ENCODE peak calls at places on chromosomes 12 and 14, in seven cellular contexts. H is brain microvascular endothelial cell; E is H9; V is tibial artery; X is WERI-Rb-1; Z is thyroid gland; N is CD4-positive, alpha-beta T cell. C is an unnamed sample.

GRCh38 chr14:93047187-93047586 is 68.5 kb downstream of the ITPK1 start:
- DNase-seq in H (no peak), E (no peak), V (no peak), X (no peak), Z (no peak), N (no peak), C (no peak)

GRCh38 chr14:75430106-75430505 is 2.3 kb downstream of the JDP2 start:
- DNase-seq in H (no peak), E (peak), V (peak), X (no peak), Z (no peak), N (no peak), C (no peak)

GRCh38 chr14:53391631-53392030 is 238.5 kb upstream of the DDHD1 start:
- DNase-seq in H (peak), E (no peak), V (no peak), X (no peak), Z (no peak), N (no peak), C (peak)

GRCh38 chr14:74019743-74020142 is 594 bp downstream of the BBOF1 start:
- DNase-seq in H (peak), E (no peak), V (no peak), X (no peak), Z (peak), N (no peak), C (peak)

GRCh38 chr12:81558031-81558430 is 201.1 kb downstream of the PPFIA2 start:
- DNase-seq in H (peak), E (no peak), V (no peak), X (no peak), Z (no peak), N (no peak), C (peak)

GRCh38 chr14:54166049-54166950 is 209.7 kb upstream of the BMP4 start:
- DNase-seq in H (no peak), E (no peak), V (no peak), X (no peak), Z (no peak), N (no peak), C (no peak)

GRCh38 chr12:13945641-13946040 is 35.8 kb downstream of the GRIN2B start:
- DNase-seq in H (no peak), E (no peak), V (no peak), X (no peak), Z (no peak), N (no peak), C (no peak)

GRCh38 chr14:62947291-62947690 is 98.0 kb downstream of the KCNH5 start:
- DNase-seq in H (no peak), E (no peak), V (no peak), X (no peak), Z (no peak), N (no peak), C (no peak)

GRCh38 chr12:108629824-108630476 is 3.7 kb downstream of the SELPLG start:
- DNase-seq in H (peak), E (no peak), V (no peak), X (peak), Z (no peak), N (peak), C (peak)

GRCh38 chr14:95143813-95144620 is 13.3 kb downstream of the DICER1 start:
- DNase-seq in H (no peak), E (no peak), V (no peak), X (no peak), Z (no peak), N (no peak), C (no peak)

GRCh38 chr14:47917344-47917954 is 242.0 kb upstream of the MDGA2 start:
- DNase-seq in H (peak), E (peak), V (no peak), X (peak), Z (peak), N (no peak), C (peak)

GRCh38 chr12:79452906-79453305 is 237.9 kb downstream of the PAWR start:
- DNase-seq in H (no peak), E (no peak), V (no peak), X (no peak), Z (no peak), N (no peak), C (no peak)

GRCh38 chr14:75188520-75189267 is 12.3 kb upstream of the TMED10 start:
- DNase-seq in H (no peak), E (no peak), V (no peak), X (no peak), Z (no peak), N (no peak), C (no peak)

GRCh38 chr12:65184176-65184857 is 14.9 kb downstream of the LEMD3 start:
- DNase-seq in H (no peak), E (no peak), V (no peak), X (no peak), Z (no peak), N (no peak), C (no peak)

GRCh38 chr12:42481368-42481767 is 108.2 kb downstream of the PRICKLE1 start:
- DNase-seq in H (no peak), E (peak), V (no peak), X (no peak), Z (no peak), N (no peak), C (no peak)

GRCh38 chr12:57779736-57780135 is 2.9 kb upstream of the TSFM start:
- DNase-seq in H (no peak), E (no peak), V (no peak), X (no peak), Z (peak), N (no peak), C (no peak)

GRCh38 chr14:39228044-39228443 is 5.7 kb upstream of the MIA2 start:
- DNase-seq in H (no peak), E (no peak), V (no peak), X (no peak), Z (no peak), N (no peak), C (no peak)

GRCh38 chr14:23361320-23361719 is 3.7 kb downstream of the EFS start:
- DNase-seq in H (peak), E (no peak), V (no peak), X (no peak), Z (no peak), N (no peak), C (peak)

GRCh38 chr12:82099216-82099615 is 259.0 kb downstream of the CCDC59 start:
- DNase-seq in H (no peak), E (no peak), V (no peak), X (no peak), Z (no peak), N (no peak), C (peak)

GRCh38 chr14:52860209-52860608 is 68.8 kb upstream of the GNPNAT1 start:
- DNase-seq in H (no peak), E (no peak), V (no peak), X (no peak), Z (no peak), N (no peak), C (no peak)

GRCh38 chr12:116482859-116483258 is 76.3 kb upstream of the MAP1LC3B2 start:
- DNase-seq in H (no peak), E (no peak), V (no peak), X (no peak), Z (no peak), N (no peak), C (no peak)

GRCh38 chr14:77303417-77304156 is 17.1 kb downstream of the POMT2 start:
- DNase-seq in H (peak), E (no peak), V (no peak), X (no peak), Z (no peak), N (no peak), C (peak)

GRCh38 chr12:5503774-5504173 is 71.9 kb downstream of the NTF3 start:
- DNase-seq in H (no peak), E (peak), V (no peak), X (no peak), Z (no peak), N (no peak), C (no peak)

GRCh38 chr12:52119398-52120254 is 40.1 kb downstream of the SMIM41 start:
- DNase-seq in H (no peak), E (peak), V (no peak), X (peak), Z (peak), N (no peak), C (no peak)
- TF ChIP-seq CTCF in H (peak), E (peak), V (no peak), X (peak), Z (peak), N (peak), C (peak)

GRCh38 chr12:46910830-46911229 is 85.0 kb upstream of the SLC38A4 start:
- DNase-seq in H (no peak), E (no peak), V (no peak), X (no peak), Z (no peak), N (no peak), C (no peak)
- H3K27ac ChIP-seq in H (no peak), E (no peak), V (no peak), X (no peak), Z (no peak), N (no peak), C (no peak)

DNA sequence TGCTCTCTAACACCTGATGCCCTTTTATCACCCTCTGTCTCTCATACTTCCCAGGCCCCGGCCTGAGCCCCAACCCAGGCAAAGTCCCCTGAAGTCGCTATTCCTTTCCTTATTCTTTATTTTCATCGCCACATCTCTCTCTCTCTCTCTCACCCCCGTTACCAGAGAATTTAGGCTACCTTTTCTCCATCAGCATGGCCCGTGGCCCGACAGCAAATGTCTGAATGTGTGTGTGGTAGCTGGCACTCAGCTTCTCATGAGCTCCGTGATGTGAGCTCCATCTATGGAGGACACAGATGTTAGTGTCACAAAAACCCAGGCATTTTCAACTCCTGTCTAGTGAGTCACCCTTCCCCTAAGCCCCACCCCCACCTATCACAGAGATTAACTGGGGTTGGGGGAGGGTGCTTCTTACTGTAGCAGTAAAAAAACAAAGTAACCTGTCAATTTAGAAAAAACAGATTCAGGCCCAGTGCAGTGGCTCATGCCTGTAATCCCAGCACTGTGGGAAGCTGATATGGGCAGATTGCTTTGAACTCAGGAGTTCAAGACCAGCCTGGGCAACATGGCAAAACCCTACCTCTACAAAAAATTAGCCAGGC is 53.8 kb downstream of the VCPKMT start:
- DNase-seq in H (peak), E (no peak), V (no peak), X (peak), Z (no peak), N (peak), C (peak)
- TF ChIP-seq CTCF in H (peak), E (no peak), V (no peak), X (no peak), Z (no peak), N (peak), C (no peak)

GRCh38 chr14:100649173-100649519 is 61.9 kb upstream of the BEGAIN start:
- DNase-seq in H (peak), E (no peak), V (no peak), X (no peak), Z (no peak), N (no peak), C (peak)
- H3K27ac ChIP-seq in H (no peak), E (no peak), V (no peak), X (no peak), Z (no peak), N (no peak), C (no peak)